ENCODE peak calls at places on chromosomes 3 and 15, in seven cellular contexts. X is transverse colon; R is cardiac muscle cell; L is GM23338; V is AG04450; N is stomach; Q is CD8-positive, alpha-beta T cell. C is an unnamed sample.

GRCh38 chr15:80929225-80929624 is 60.4 kb downstream of the MESD start:
- DNase-seq in X (no peak), R (peak; percentile 58), L (no peak), V (peak; percentile 24), N (no peak), Q (no peak), C (no peak)

GRCh38 chr3:58640700-58641372 is 25.7 kb downstream of the FAM3D start:
- DNase-seq in X (peak; percentile 81), R (peak; percentile 84), L (peak; percentile 95), V (peak; percentile 50), N (peak; percentile 83), Q (peak; percentile 28), C (peak; percentile 61)

GRCh38 chr15:23422946-23423708 is 23.9 kb downstream of the GOLGA6L2 start:
- DNase-seq in X (no peak), R (peak; percentile 1), L (no peak), V (no peak), N (no peak), Q (no peak), C (no peak)

GRCh38 chr15:41944313-41944940 is 27.9 kb downstream of the EHD4 start:
- DNase-seq in X (no peak), R (peak; percentile 95), L (no peak), V (peak; percentile 78), N (no peak), Q (no peak), C (peak; percentile 67)

GRCh38 chr3:170163956-170164645 is 17.4 kb downstream of the PHC3 start:
- DNase-seq in X (no peak), R (no peak), L (no peak), V (no peak), N (no peak), Q (no peak), C (no peak)

GRCh38 chr15:39583586-39584265 is 2.8 kb downstream of the THBS1 start:
- DNase-seq in X (peak; percentile 75), R (peak; percentile 74), L (peak; percentile 68), V (no peak), N (no peak), Q (no peak), C (peak; percentile 45)

GRCh38 chr15:31327674-31328424 is 1.2 kb downstream of the KLF13 start:
- DNase-seq in X (peak; percentile 82), R (peak; percentile 55), L (peak; percentile 60), V (no peak), N (peak; percentile 76), Q (peak; percentile 73), C (peak; percentile 54)

GRCh38 chr3:9994086-9994844 is 7.6 kb upstream of the EMC3 start:
- DNase-seq in X (no peak), R (peak; percentile 87), L (no peak), V (no peak), N (peak; percentile 9), Q (no peak), C (no peak)

GRCh38 chr15:68507447-68507846 is 71.3 kb upstream of the CORO2B start:
- DNase-seq in X (no peak), R (no peak), L (peak; percentile 35), V (no peak), N (no peak), Q (no peak), C (no peak)

GRCh38 chr3:61868499-61868898 is 307.1 kb downstream of the PTPRG start:
- DNase-seq in X (no peak), R (no peak), L (no peak), V (no peak), N (no peak), Q (no peak), C (no peak)

GRCh38 chr3:8246070-8246469 is 255.6 kb upstream of the LMCD1 start:
- DNase-seq in X (no peak), R (no peak), L (no peak), V (no peak), N (no peak), Q (no peak), C (no peak)

GRCh38 chr3:194328080-194328571 is 23.0 kb downstream of the CPN2 start:
- DNase-seq in X (no peak), R (peak; percentile 54), L (no peak), V (no peak), N (no peak), Q (no peak), C (peak; percentile 57)

GRCh38 chr3:52498134-52499054 is 3.3 kb downstream of the STAB1 start:
- DNase-seq in X (peak; percentile 41), R (peak; percentile 94), L (no peak), V (no peak), N (no peak), Q (no peak), C (no peak)

GRCh38 chr3:143975549-143976152 is 4.0 kb downstream of the DIPK2A start:
- DNase-seq in X (no peak), R (peak; percentile 80), L (peak; percentile 32), V (peak; percentile 50), N (no peak), Q (no peak), C (peak; percentile 67)

GRCh38 chr3:183233986-183234385 is 19.1 kb upstream of the B3GNT5 start:
- DNase-seq in X (no peak), R (no peak), L (no peak), V (no peak), N (no peak), Q (no peak), C (no peak)

GRCh38 chr15:63497642-63498100 is 6.7 kb upstream of the USP3 start:
- DNase-seq in X (peak; percentile 74), R (peak; percentile 43), L (no peak), V (no peak), N (peak; percentile 56), Q (peak; percentile 64), C (no peak)

GRCh38 chr3:12884104-12884742 is 42.9 kb upstream of the RPL32 start:
- DNase-seq in X (peak; percentile 37), R (peak; percentile 17), L (no peak), V (peak; percentile 11), N (no peak), Q (no peak), C (peak; percentile 48)

GRCh38 chr3:53161820-53162671 is 1.0 kb downstream of the PRKCD start:
- DNase-seq in X (peak; percentile 57), R (peak; percentile 18), L (peak; percentile 78), V (no peak), N (no peak), Q (no peak), C (peak; percentile 7)

GRCh38 chr15:84859651-84860050 is 24.8 kb upstream of the SLC28A1 start:
- DNase-seq in X (no peak), R (no peak), L (no peak), V (no peak), N (no peak), Q (no peak), C (no peak)

GRCh38 chr15:72184165-72184811 is 13.3 kb downstream of the GRAMD2A start:
- DNase-seq in X (peak; percentile 33), R (peak; percentile 39), L (peak; percentile 86), V (no peak), N (peak; percentile 63), Q (no peak), C (no peak)

GRCh38 chr3:66083961-66084270 is 45.2 kb upstream of the MAGI1 start:
- DNase-seq in X (no peak), R (no peak), L (no peak), V (no peak), N (no peak), Q (no peak), C (no peak)

GRCh38 chr3:46734773-46735172 is 17.1 kb upstream of the PRSS50 start:
- DNase-seq in X (no peak), R (no peak), L (no peak), V (no peak), N (peak; percentile 17), Q (no peak), C (no peak)

GRCh38 chr3:140651287-140651686 is 26.6 kb upstream of the TRIM42 start:
- DNase-seq in X (no peak), R (no peak), L (no peak), V (no peak), N (no peak), Q (no peak), C (no peak)

GRCh38 chr15:73631915-73632669 is 1.1 kb downstream of the NPTN start:
- DNase-seq in X (peak; percentile 50), R (peak; percentile 72), L (peak; percentile 52), V (no peak), N (no peak), Q (no peak), C (peak; percentile 62)
- H3K27ac ChIP-seq in X (peak overlapping the region; percentile 99), R (peak overlapping the region; percentile 96), L (peak overlapping the region; percentile 35), V (peak overlapping the region; percentile 65), N (peak overlapping the region; percentile 99), Q (peak overlapping the region; percentile 11), C (peak overlapping the region; percentile 82)

GRCh38 chr3:72446406-72447058 is 401.7 kb downstream of the SHQ1 start:
- DNase-seq in X (no peak), R (no peak), L (peak; percentile 55), V (no peak), N (peak; percentile 27), Q (peak; percentile 9), C (peak; percentile 42)
- TF ChIP-seq CTCF in X (peak; percentile 5), R (no peak), L (no peak), V (no peak), N (no peak), Q (no peak), C (no peak)

DNA sequence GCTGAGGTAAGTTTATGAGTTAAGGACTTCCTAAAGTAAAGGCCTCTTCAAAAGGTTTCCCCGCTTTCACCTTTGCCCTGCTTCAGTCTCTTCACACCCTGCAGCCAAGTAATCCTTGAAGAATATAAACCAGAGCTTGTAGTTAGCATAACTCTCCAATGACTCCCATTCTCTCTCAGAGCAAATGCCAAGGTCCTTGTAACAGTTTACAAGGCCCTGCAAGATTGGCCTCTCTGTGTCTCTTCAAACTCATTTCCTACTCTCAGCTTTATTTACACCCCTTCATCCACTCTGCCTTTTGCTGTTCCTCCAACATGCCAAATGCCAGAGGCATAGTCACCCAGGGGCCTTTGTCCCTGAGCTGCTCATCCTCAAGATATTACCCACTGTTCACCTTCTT is 60.5 kb upstream of the MME start:
- DNase-seq in X (peak; percentile 49), R (peak; percentile 21), L (no peak), V (peak; percentile 10), N (no peak), Q (no peak), C (no peak)
- H3K27ac ChIP-seq in X (peak overlapping the region; percentile 38), R (peak overlapping the region; percentile 19), L (no peak overlapping the region), V (no peak overlapping the region), N (no peak overlapping the region), Q (no peak overlapping the region), C (no peak overlapping the region)

DNA sequence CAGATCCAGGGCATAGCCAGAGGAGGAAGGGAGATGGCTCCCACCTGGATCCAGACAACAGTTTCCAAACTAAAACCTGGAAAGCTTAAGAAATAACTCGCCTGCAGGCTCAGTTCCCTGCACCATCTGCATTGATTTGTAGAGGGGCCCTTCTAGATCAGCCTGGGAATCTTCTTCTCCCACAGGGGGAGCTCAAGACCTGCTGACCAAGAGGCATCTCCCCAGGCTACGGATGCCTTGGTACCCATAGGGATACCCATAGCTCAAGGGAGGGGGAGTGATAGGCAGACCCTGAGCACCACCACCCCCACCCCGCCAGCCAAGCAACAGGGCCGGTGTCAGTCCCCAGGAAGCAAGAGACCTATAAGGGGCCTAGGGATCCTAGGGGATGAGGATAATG is 28.0 kb upstream of the DCLK3 start:
- DNase-seq in X (no peak), R (peak; percentile 39), L (peak; percentile 86), V (peak; percentile 3), N (no peak), Q (no peak), C (peak; percentile 62)
- TF ChIP-seq CTCF in X (no peak), R (peak; percentile 52), L (peak; percentile 73), V (peak; percentile 65), N (no peak), Q (no peak), C (peak; percentile 61)

DNA sequence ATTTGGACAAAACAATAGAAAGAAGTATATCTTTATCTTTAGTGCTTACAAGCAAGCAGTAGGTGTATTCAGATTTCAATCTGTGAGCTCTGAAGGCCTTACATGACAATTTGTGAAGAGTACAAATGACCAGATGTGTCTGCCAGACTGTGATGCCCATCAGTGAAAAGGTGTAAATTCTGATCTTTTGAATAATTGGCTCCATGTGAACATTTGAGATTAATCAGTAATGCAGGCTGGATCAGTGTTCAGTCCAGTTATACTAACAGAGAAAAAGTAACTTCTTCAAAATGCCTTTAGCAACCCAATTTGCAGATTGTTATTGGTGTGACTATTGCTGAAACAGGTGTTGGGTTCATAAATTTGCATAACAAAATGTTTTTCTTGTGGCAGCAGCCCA is 5.2 kb downstream of the IQCH start:
- DNase-seq in X (no peak), R (no peak), L (no peak), V (no peak), N (no peak), Q (no peak), C (no peak)
- H3K27ac ChIP-seq in X (no peak overlapping the region), R (no peak overlapping the region), L (no peak overlapping the region), V (no peak overlapping the region), N (peak overlapping the region; percentile 44), Q (no peak overlapping the region), C (no peak overlapping the region)

C was measured in A673.